ENCODE peak calls at places on chromosomes 16 and 17, in five cellular contexts. R, Q, J, Z and C are unnamed samples.

GRCh38 chr17:63930951-63931575 is 1.1 kb downstream of the CD79B start:
- DNase-seq in R (peak), Q (no peak), J (no peak), Z (no peak), C (no peak)

GRCh38 chr16:9542165-9542755 is 450.8 kb downstream of the HAPSTR1 start:
- DNase-seq in R (no peak), Q (no peak), J (no peak), Z (no peak), C (no peak)

GRCh38 chr17:46782250-46782953 is 36.1 kb downstream of the WNT3 start:
- DNase-seq in R (no peak), Q (no peak), J (no peak), Z (no peak), C (no peak)

GRCh38 chr17:31470592-31470991 is 79.1 kb downstream of the RAB11FIP4 start:
- DNase-seq in R (no peak), Q (no peak), J (no peak), Z (no peak), C (no peak)

GRCh38 chr16:23729503-23730424 is 16.7 kb upstream of the ERN2 start:
- DNase-seq in R (no peak), Q (no peak), J (peak), Z (no peak), C (no peak)

GRCh38 chr16:74184839-74185238 is 111.8 kb upstream of the PSMD7 start:
- DNase-seq in R (no peak), Q (no peak), J (no peak), Z (no peak), C (no peak)

GRCh38 chr16:76222087-76222486 is 55.1 kb upstream of the CNTNAP4 start:
- DNase-seq in R (no peak), Q (no peak), J (no peak), Z (no peak), C (no peak)

GRCh38 chr17:56171186-56171959 is 18.1 kb downstream of the ANKFN1 start:
- DNase-seq in R (no peak), Q (no peak), J (peak), Z (no peak), C (no peak)

GRCh38 chr16:1108299-1109252 is 12.5 kb upstream of the C1QTNF8 start:
- DNase-seq in R (peak), Q (peak), J (peak), Z (no peak), C (no peak)

GRCh38 chr17:80105762-80106161 is 4.4 kb downstream of the GAA start:
- DNase-seq in R (no peak), Q (no peak), J (peak), Z (no peak), C (no peak)

GRCh38 chr17:44916781-44917241 is 1.5 kb upstream of the GFAP start:
- DNase-seq in R (peak), Q (no peak), J (peak), Z (no peak), C (no peak)

GRCh38 chr17:49910094-49910857 is 58.7 kb upstream of the DLX4 start:
- DNase-seq in R (no peak), Q (no peak), J (no peak), Z (no peak), C (no peak)

GRCh38 chr17:29179232-29180036 is 764 bp downstream of the MYO18A start:
- DNase-seq in R (peak), Q (no peak), J (no peak), Z (no peak), C (no peak)

GRCh38 chr17:74873874-74874614 is 1.2 kb upstream of the FDXR start:
- DNase-seq in R (no peak), Q (no peak), J (no peak), Z (no peak), C (no peak)

GRCh38 chr17:79789943-79790804 is 6.7 kb downstream of the CBX8 start:
- DNase-seq in R (no peak), Q (no peak), J (no peak), Z (no peak), C (no peak)

GRCh38 chr16:50368410-50369132 is at the start of gene BRD7:
- DNase-seq in R (peak), Q (no peak), J (peak), Z (peak), C (peak)

GRCh38 chr17:5630434-5630833 is 46.1 kb upstream of the NLRP1 start:
- DNase-seq in R (no peak), Q (no peak), J (peak), Z (no peak), C (no peak)

GRCh38 chr17:83081561-83082201 is 2.3 kb downstream of the METRNL start:
- DNase-seq in R (no peak), Q (peak), J (peak), Z (no peak), C (peak)

GRCh38 chr16:82987767-82988166 is 361.0 kb downstream of the CDH13 start:
- DNase-seq in R (no peak), Q (no peak), J (no peak), Z (no peak), C (no peak)

GRCh38 chr17:31497994-31498826 is 106.7 kb downstream of the RAB11FIP4 start:
- DNase-seq in R (no peak), Q (no peak), J (no peak), Z (no peak), C (no peak)

GRCh38 chr16:73672135-73672534 is 624.2 kb upstream of the ZFHX3 start:
- DNase-seq in R (no peak), Q (no peak), J (no peak), Z (no peak), C (no peak)

GRCh38 chr16:4064950-4065352 is 51.3 kb downstream of the ADCY9 start:
- DNase-seq in R (no peak), Q (no peak), J (no peak), Z (no peak), C (no peak)

GRCh38 chr17:4796550-4796915 is 569 bp downstream of the PSMB6 start:
- DNase-seq in R (peak), Q (no peak), J (peak), Z (no peak), C (no peak)

GRCh38 chr17:27939489-27940465 is 46.6 kb upstream of the LYRM9 start:
- DNase-seq in R (no peak), Q (no peak), J (no peak), Z (no peak), C (no peak)

GRCh38 chr16:50035468-50035992 is 10.5 kb downstream of the CNEP1R1 start:
- DNase-seq in R (no peak), Q (no peak), J (no peak), Z (no peak), C (no peak)